ENCODE peak calls at places on chromosomes 2 and 18, in ten cellular contexts. J is hypothalamus; B is GM23338; R is Right ventricle myocardium superior; D is GM23248; S is effector CD4-positive, alpha-beta T cell; L is ELR; W is EL; H is DMS79; C is T follicular helper cell. K is an unnamed sample.

GRCh38 chr2:36512705-36513104 is 85.3 kb downstream of the FEZ2 start:
- DNase-seq in J (no peak), B (no peak), R (no peak), D (no peak), S (no peak), L (no peak), W (peak; percentile 38), H (no peak), C (no peak), K (no peak)

GRCh38 chr2:239549711-239550265 is 149.0 kb upstream of the HDAC4 start:
- DNase-seq in J (no peak), B (no peak), R (no peak), D (no peak), S (no peak), L (no peak), W (no peak), H (no peak), C (no peak), K (no peak)

GRCh38 chr2:223852281-223852795 is 15.0 kb upstream of the AP1S3 start:
- DNase-seq in J (no peak), B (no peak), R (no peak), D (no peak), S (no peak), L (no peak), W (no peak), H (no peak), C (no peak), K (no peak)

GRCh38 chr18:58241026-58241679 is 197.1 kb downstream of the NEDD4L start:
- DNase-seq in J (no peak), B (no peak), R (no peak), D (no peak), S (no peak), L (no peak), W (no peak), H (no peak), C (no peak), K (no peak)

GRCh38 chr18:9058426-9058825 is 44.1 kb upstream of the NDUFV2 start:
- DNase-seq in J (no peak), B (no peak), R (no peak), D (no peak), S (no peak), L (no peak), W (no peak), H (no peak), C (no peak), K (no peak)

GRCh38 chr2:237240252-237240651 is 154.6 kb downstream of the COPS8 start:
- DNase-seq in J (no peak), B (no peak), R (no peak), D (no peak), S (no peak), L (no peak), W (no peak), H (no peak), C (no peak), K (no peak)

GRCh38 chr18:3345885-3346284 is 84.0 kb downstream of the MYL12B start:
- DNase-seq in J (no peak), B (no peak), R (no peak), D (no peak), S (no peak), L (no peak), W (no peak), H (no peak), C (no peak), K (no peak)

GRCh38 chr2:56630286-56630685 is 446.5 kb downstream of the CCDC85A start:
- DNase-seq in J (no peak), B (no peak), R (no peak), D (no peak), S (no peak), L (no peak), W (no peak), H (no peak), C (no peak), K (no peak)

GRCh38 chr2:66109419-66109818 is 325.5 kb upstream of the MEIS1 start:
- DNase-seq in J (no peak), B (no peak), R (no peak), D (no peak), S (no peak), L (no peak), W (no peak), H (no peak), C (no peak), K (no peak)